ENCODE peak calls at places on chromosomes 4 and X, in ten cellular contexts. E, V, M, U, I, K, T, R, H and P are unnamed samples.

GRCh38 chrX:27350476-27350875 is 112.7 kb downstream of the PPP4R3C start:
- DNase-seq in U (no peak), T (no peak), R (no peak), V (no peak), M (no peak), H (no peak), I (no peak), K (no peak), E (no peak), P (no peak)

GRCh38 chr4:69517674-69518073 is 22.0 kb upstream of the UGT2B4 start:
- DNase-seq in T (no peak), K (no peak), H (no peak), U (no peak), R (no peak), V (no peak), I (no peak), E (no peak), M (no peak), P (no peak)

GRCh38 chr4:11548529-11549176 is 120.0 kb upstream of the HS3ST1 start:
- DNase-seq in R (no peak), T (no peak), E (no peak), K (no peak), M (peak), H (no peak), V (no peak), I (no peak), U (peak), P (no peak)

GRCh38 chr4:101019313-101019712 is 328.0 kb downstream of the PPP3CA start:
- DNase-seq in E (no peak), U (no peak), T (no peak), R (no peak), M (no peak), I (no peak), H (no peak), K (no peak), V (no peak), P (no peak)

GRCh38 chr4:156913234-156913633 is 58.4 kb downstream of the PDGFC start:
- DNase-seq in K (no peak), V (no peak), U (no peak), I (no peak), R (no peak), M (no peak), T (no peak), H (no peak), E (no peak), P (no peak)

GRCh38 chrX:40719218-40719617 is 16.1 kb downstream of the MED14 start:
- DNase-seq in T (peak), V (no peak), I (no peak), K (no peak), M (no peak), U (no peak), R (peak), H (no peak), E (no peak), P (no peak)

GRCh38 chr4:111937368-111937767 is 207.9 kb upstream of the FAM241A start:
- DNase-seq in R (no peak), H (no peak), M (peak), V (no peak), U (peak), K (peak), I (no peak), T (peak), E (no peak), P (no peak)

GRCh38 chr4:81472249-81473085 is 760 bp upstream of the RASGEF1B start:
- DNase-seq in K (peak), H (no peak), T (peak), U (peak), M (no peak), I (peak), R (peak), V (peak), E (peak), P (no peak)

GRCh38 chr4:159163522-159163921 is 60.6 kb downstream of the RAPGEF2 start:
- DNase-seq in I (no peak), T (no peak), E (no peak), U (no peak), M (no peak), K (no peak), H (no peak), V (no peak), R (no peak), P (no peak)

GRCh38 chr4:49044270-49044669 is 58.2 kb downstream of the CWH43 start:
- DNase-seq in E (no peak), R (no peak), I (no peak), M (no peak), V (no peak), T (peak), H (no peak), U (no peak), K (no peak), P (no peak)

GRCh38 chr4:82201805-82202636 is 171.8 kb downstream of the HNRNPD start:
- DNase-seq in K (no peak), V (peak), R (peak), U (peak), T (peak), I (peak), E (peak), H (peak), M (peak), P (peak)

GRCh38 chrX:134957836-134958235 is 33.0 kb upstream of the SMIM10 start:
- DNase-seq in E (no peak), T (no peak), K (no peak), H (no peak), R (no peak), I (no peak), U (no peak), V (no peak), M (no peak), P (no peak)

GRCh38 chr4:109295081-109295480 is 7.4 kb downstream of the COL25A1 start:
- DNase-seq in U (no peak), I (no peak), T (no peak), E (no peak), M (no peak), R (no peak), H (no peak), K (no peak), V (no peak), P (no peak)

GRCh38 chrX:37666516-37666915 is 19.1 kb upstream of the XK start:
- DNase-seq in T (peak), U (no peak), H (no peak), M (no peak), V (no peak), K (no peak), E (no peak), R (no peak), I (no peak), P (no peak)

GRCh38 chrX:28920554-28920953 is 333.3 kb downstream of the IL1RAPL1 start:
- DNase-seq in T (peak), H (no peak), K (no peak), I (no peak), V (peak), E (no peak), M (no peak), U (peak), R (no peak), P (no peak)

GRCh38 chr4:139853309-139853708 is 187.7 kb downstream of the MGST2 start:
- DNase-seq in U (no peak), K (no peak), H (no peak), T (no peak), M (no peak), V (peak), I (no peak), E (no peak), R (no peak), P (no peak)

GRCh38 chr4:140645614-140646412 is 77.1 kb upstream of the UCP1 start:
- DNase-seq in V (no peak), H (no peak), I (no peak), M (no peak), E (no peak), R (peak), T (no peak), K (no peak), U (peak), P (no peak)

GRCh38 chrX:10512258-10512657 is 108.1 kb downstream of the MID1 start:
- DNase-seq in M (no peak), R (peak), V (no peak), K (no peak), E (no peak), T (peak), U (no peak), I (no peak), H (no peak), P (no peak)

DNA sequence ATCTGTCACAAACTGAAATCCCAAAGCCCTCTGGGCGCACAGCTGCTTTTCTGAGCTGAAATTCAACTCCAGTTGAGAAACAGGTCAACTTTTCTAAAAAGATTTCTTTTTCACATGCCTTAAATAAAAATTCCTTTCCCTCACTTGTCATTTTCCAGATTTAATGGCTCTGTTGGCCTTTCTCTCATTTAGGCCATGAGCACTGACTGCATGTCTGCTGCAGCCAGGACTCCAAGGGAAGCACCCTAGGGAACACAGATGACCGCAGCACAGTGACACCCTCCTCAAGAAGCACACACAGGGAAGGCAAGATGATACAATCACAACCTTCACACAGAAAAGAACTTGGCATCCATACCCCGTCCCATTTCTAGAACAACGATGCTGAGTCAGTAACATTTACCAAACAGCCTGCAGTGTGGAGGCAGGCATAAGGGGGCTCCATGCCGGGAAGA is 34.2 kb downstream of the AFAP1 start:
- DNase-seq in E (no peak), V (no peak), U (no peak), T (peak), M (no peak), I (no peak), R (no peak), H (no peak), K (no peak), P (no peak)
- TF ChIP-seq CTCF in E (no peak), V (no peak), U (no peak), T (no peak), M (no peak), I (no peak), R (no peak), H (no peak), K (no peak), P (no peak)

GRCh38 chrX:104482757-104483156 is 83.2 kb upstream of the IL1RAPL2 start:
- DNase-seq in K (no peak), T (peak), V (no peak), H (no peak), M (no peak), I (no peak), U (no peak), E (no peak), R (no peak), P (no peak)
- TF ChIP-seq CTCF in K (no peak), T (peak), V (peak), H (no peak), M (peak), I (no peak), U (no peak), E (no peak), R (no peak), P (peak)

GRCh38 chrX:115142057-115142456 is 47.2 kb upstream of the RBMXL3 start:
- DNase-seq in R (no peak), T (no peak), I (no peak), K (no peak), U (no peak), E (no peak), M (no peak), V (no peak), H (no peak), P (no peak)

GRCh38 chrX:115147220-115147619 is 42.0 kb upstream of the RBMXL3 start:
- DNase-seq in V (no peak), U (no peak), R (peak), K (peak), E (no peak), I (no peak), H (no peak), T (peak), M (peak), P (no peak)
- TF ChIP-seq CTCF in V (peak), U (peak), R (peak), K (peak), E (no peak), I (no peak), H (peak), T (peak), M (peak), P (peak)

DNA sequence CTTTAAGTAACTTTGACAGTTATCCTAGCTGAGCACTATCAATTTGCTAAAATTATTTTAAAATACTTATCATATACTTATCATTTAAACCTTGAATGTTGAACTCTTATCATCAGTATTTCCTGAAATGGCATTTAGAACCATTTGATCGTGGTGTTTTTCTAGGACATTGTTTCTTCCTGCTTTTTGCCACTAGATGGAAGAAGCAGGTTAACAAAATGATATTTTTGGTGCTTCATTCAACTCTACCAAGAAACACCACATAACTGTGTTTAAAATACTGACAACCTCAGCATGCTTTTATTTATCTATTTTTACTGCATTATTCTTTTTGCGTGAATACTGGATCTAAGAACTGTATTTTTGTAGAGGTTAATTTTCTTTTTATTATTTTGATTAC is 44.6 kb downstream of the C4orf33 start:
- DNase-seq in I (no peak), H (no peak), E (no peak), T (peak), M (no peak), V (no peak), R (no peak), K (no peak), U (no peak), P (no peak)
- TF ChIP-seq CTCF in I (no peak), H (peak), E (no peak), T (peak), M (peak), V (no peak), R (peak), K (no peak), U (no peak), P (no peak)

GRCh38 chrX:130172127-130172834 is 519 bp downstream of the RAB33A start:
- DNase-seq in K (no peak), U (no peak), H (no peak), M (no peak), T (no peak), I (no peak), R (no peak), V (no peak), E (no peak), P (no peak)
- TF ChIP-seq CTCF in K (no peak), U (no peak), H (no peak), M (no peak), T (no peak), I (no peak), R (no peak), V (peak), E (no peak), P (no peak)